ENCODE peak calls at places on chromosomes 16 and 17, in nine cellular contexts. Q, V, E, N, R, P, U, G and O are unnamed samples.

GRCh38 chr16:89442990-89443726 is 47.2 kb downstream of the ANKRD11 start:
- DNase-seq in E (peak; percentile 96), R (peak; percentile 69), N (no peak), Q (peak; percentile 74), V (peak; percentile 82), G (peak; percentile 99), U (no peak), P (peak; percentile 77), O (no peak)

GRCh38 chr17:72440961-72441360 is 320.1 kb downstream of the SOX9 start:
- DNase-seq in Q (no peak), U (no peak), E (no peak), N (no peak), G (no peak), V (no peak), P (no peak), R (no peak), O (no peak)

GRCh38 chr16:69839798-69840409 is 77.8 kb downstream of the WWP2 start:
- DNase-seq in N (peak; percentile 88), R (no peak), E (no peak), V (peak; percentile 19), P (peak; percentile 71), Q (no peak), U (no peak), G (no peak), O (no peak)

GRCh38 chr17:20206591-20206990 is 197.4 kb downstream of the SPECC1 start:
- DNase-seq in Q (no peak), U (no peak), G (peak; percentile 86), V (peak; percentile 87), N (no peak), E (no peak), R (peak; percentile 83), P (no peak), O (peak; percentile 36)

GRCh38 chr17:40915199-40915661 is 22.2 kb downstream of the KRT23 start:
- DNase-seq in G (peak; percentile 97), P (no peak), V (peak; percentile 99), N (no peak), R (peak; percentile 96), U (no peak), E (no peak), Q (no peak), O (peak; percentile 96)

GRCh38 chr16:58325941-58326340 is 31.1 kb upstream of the PRSS54 start:
- DNase-seq in Q (no peak), U (no peak), N (no peak), P (no peak), V (no peak), R (no peak), E (no peak), G (no peak), O (no peak)

GRCh38 chr17:50289268-50289667 is 15.0 kb downstream of the TMEM92 start:
- DNase-seq in P (no peak), E (no peak), V (peak; percentile 56), R (peak; percentile 85), U (no peak), Q (no peak), N (peak; percentile 16), G (peak; percentile 30), O (no peak)

GRCh38 chr17:46782250-46782953 is 36.1 kb downstream of the WNT3 start:
- DNase-seq in G (peak; percentile 60), V (no peak), Q (peak; percentile 44), E (peak; percentile 57), U (no peak), P (no peak), N (no peak), R (no peak), O (no peak)

GRCh38 chr17:17509601-17510425 is 13.6 kb upstream of the RASD1 start:
- DNase-seq in E (no peak), V (no peak), Q (no peak), P (no peak), U (no peak), G (no peak), R (no peak), N (peak; percentile 46), O (no peak)

GRCh38 chr17:17512866-17513265 is 16.7 kb upstream of the RASD1 start:
- DNase-seq in N (peak; percentile 32), E (no peak), G (no peak), Q (no peak), R (no peak), V (no peak), U (no peak), P (no peak), O (no peak)

GRCh38 chr17:17510456-17511292 is 14.5 kb upstream of the RASD1 start:
- DNase-seq in P (no peak), Q (no peak), G (peak; percentile 26), E (peak; percentile 45), R (no peak), V (no peak), U (no peak), N (peak; percentile 71), O (no peak)

GRCh38 chr17:17511971-17512858 is 16.0 kb upstream of the RASD1 start:
- DNase-seq in G (peak; percentile 90), Q (no peak), U (no peak), V (peak; percentile 97), E (peak; percentile 95), N (peak; percentile 74), P (no peak), R (peak; percentile 89), O (peak; percentile 76)

DNA sequence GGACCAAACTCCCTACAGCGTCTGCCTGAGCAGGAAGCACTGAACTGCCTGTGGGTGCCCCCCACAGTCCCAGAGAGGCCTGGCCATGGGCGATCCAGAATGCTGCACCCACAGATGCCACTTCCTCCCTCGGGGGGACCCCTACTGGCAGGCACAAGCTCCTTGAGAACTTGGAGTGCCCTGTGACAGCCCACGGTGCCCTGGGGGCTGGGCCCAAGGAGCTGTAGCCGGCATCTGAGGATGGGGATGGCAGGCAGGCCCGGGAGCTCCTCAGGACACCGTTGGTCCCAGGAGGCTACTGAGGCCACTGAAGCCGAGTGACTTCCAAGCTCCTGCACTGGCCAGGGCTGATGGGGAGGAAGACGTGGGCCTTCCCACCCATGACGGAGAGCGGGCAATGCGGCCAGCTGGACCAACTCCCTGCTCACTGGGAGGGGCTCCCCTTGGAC is 15.1 kb upstream of the RASD1 start:
- DNase-seq in U (no peak), G (no peak), V (no peak), E (no peak), N (peak; percentile 63), R (no peak), Q (no peak), P (no peak), O (no peak)
- TF ChIP-seq CTCF in U (no peak), G (no peak), V (no peak), E (no peak), N (no peak), R (no peak), Q (no peak), P (no peak), O (no peak)

GRCh38 chr17:58669853-58670252 is 22.0 kb downstream of the TEX14 start:
- DNase-seq in V (no peak), G (no peak), P (no peak), N (peak; percentile 16), U (no peak), Q (no peak), R (no peak), E (no peak), O (no peak)

GRCh38 chr17:58665946-58666857 is 25.6 kb downstream of the TEX14 start:
- DNase-seq in Q (no peak), V (no peak), U (no peak), P (peak; percentile 12), R (no peak), E (no peak), N (peak; percentile 37), G (no peak), O (no peak)

GRCh38 chr17:58667934-58668597 is 23.8 kb downstream of the TEX14 start:
- DNase-seq in V (peak; percentile 33), U (no peak), N (peak; percentile 1), P (no peak), G (peak; percentile 71), E (peak; percentile 60), Q (no peak), R (no peak), O (no peak)

GRCh38 chr17:58668598-58668935 is 23.3 kb downstream of the TEX14 start:
- DNase-seq in E (no peak), P (no peak), N (peak; percentile 5), Q (no peak), U (no peak), R (no peak), G (no peak), V (no peak), O (no peak)

DNA sequence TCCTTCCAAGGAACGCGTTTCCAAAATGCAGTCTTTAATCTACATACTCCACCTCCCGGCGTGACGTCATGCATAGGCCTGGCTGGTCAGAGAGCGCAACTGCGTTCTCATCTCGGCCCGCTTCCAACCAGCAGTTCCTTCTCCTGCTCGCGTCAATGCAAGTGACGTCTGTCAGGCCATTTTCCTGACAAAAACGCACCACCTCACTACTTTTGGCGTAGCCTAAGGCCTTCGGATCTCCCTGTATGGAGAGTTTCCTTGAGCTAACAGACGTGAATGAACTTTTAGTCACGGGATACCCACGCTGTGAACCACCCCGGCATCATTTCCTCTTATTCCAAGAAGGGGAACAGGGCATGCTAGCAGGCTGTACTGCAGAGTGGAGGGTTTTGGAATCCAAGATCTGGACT is 25.0 kb downstream of the TEX14 start:
- DNase-seq in E (no peak), P (peak; percentile 92), V (peak; percentile 35), R (peak; percentile 4), Q (peak; percentile 74), N (peak; percentile 84), U (peak; percentile 24), G (peak; percentile 80), O (no peak)
- H3K4me3 ChIP-seq in E (no peak overlapping the region), P (peak overlapping the region; percentile 35), V (no peak overlapping the region), R (no peak overlapping the region), Q (no peak overlapping the region), N (peak overlapping the region; percentile 56), U (no peak overlapping the region), G (peak overlapping the region; percentile 37), O (no peak overlapping the region)

GRCh38 chr17:17749025-17749772 is 67.9 kb downstream of the RAI1 start:
- DNase-seq in V (no peak), U (no peak), P (no peak), G (no peak), E (no peak), Q (no peak), R (no peak), N (no peak), O (no peak)

GRCh38 chr17:17749921-17750320 is 68.7 kb downstream of the RAI1 start:
- DNase-seq in U (no peak), G (peak; percentile 75), P (no peak), E (no peak), N (no peak), Q (peak; percentile 62), V (peak; percentile 45), R (peak; percentile 29), O (no peak)

GRCh38 chr17:17745476-17746455 is 64.5 kb downstream of the RAI1 start:
- DNase-seq in R (no peak), U (no peak), G (no peak), N (peak; percentile 74), E (no peak), Q (no peak), P (no peak), V (no peak), O (no peak)

GRCh38 chr17:17748604-17749003 is 67.3 kb downstream of the RAI1 start:
- DNase-seq in P (no peak), U (no peak), N (peak; percentile 70), V (no peak), R (no peak), G (no peak), E (no peak), Q (no peak), O (no peak)

GRCh38 chr17:17748179-17748578 is 66.9 kb downstream of the RAI1 start:
- DNase-seq in E (no peak), R (no peak), N (no peak), P (no peak), Q (no peak), U (no peak), V (no peak), G (no peak), O (no peak)
- TF ChIP-seq CTCF in E (no peak), R (peak; percentile 20), N (no peak), P (no peak), Q (no peak), U (no peak), V (no peak), G (peak; percentile 27), O (no peak)

GRCh38 chr16:78770353-78771091 is 671.1 kb downstream of the WWOX start:
- DNase-seq in P (peak; percentile 42), Q (peak; percentile 75), U (no peak), N (peak; percentile 88), E (peak; percentile 35), G (peak; percentile 6), V (peak; percentile 1), R (peak; percentile 6), O (no peak)
- H3K4me3 ChIP-seq in P (no peak overlapping the region), Q (no peak overlapping the region), U (no peak overlapping the region), N (no peak overlapping the region), E (no peak overlapping the region), G (no peak overlapping the region), V (no peak overlapping the region), R (no peak overlapping the region), O (no peak overlapping the region)